ENCODE peak calls at places on chromosomes 13 and 19, in seven cellular contexts. One of them, this sample, is unnamed.

GRCh38 chr19:38452430-38453366 is 19.2 kb downstream of the RYR1 start:
- DNase-seq in foreskin keratinocyte: no peak
- DNase-seq in CD4-positive, alpha-beta T cell: no peak
- DNase-seq in OCI-LY7: peak
- DNase-seq in cardiac muscle cell: peak
- DNase-seq in tibial artery: no peak
- DNase-seq in colonic mucosa: peak
- DNase-seq in this sample: no peak

GRCh38 chr19:51317381-51317780 is 5.9 kb downstream of the IGLON5 start:
- DNase-seq in foreskin keratinocyte: no peak
- DNase-seq in CD4-positive, alpha-beta T cell: no peak
- DNase-seq in OCI-LY7: no peak
- DNase-seq in cardiac muscle cell: no peak
- DNase-seq in tibial artery: no peak
- DNase-seq in colonic mucosa: no peak
- DNase-seq in this sample: no peak

GRCh38 chr13:43425234-43425633 is 361.5 kb downstream of the ENOX1 start:
- DNase-seq in foreskin keratinocyte: no peak
- DNase-seq in CD4-positive, alpha-beta T cell: no peak
- DNase-seq in OCI-LY7: no peak
- DNase-seq in cardiac muscle cell: no peak
- DNase-seq in tibial artery: no peak
- DNase-seq in colonic mucosa: no peak
- DNase-seq in this sample: no peak

GRCh38 chr13:109145631-109146030 is 516.2 kb downstream of the MYO16 start:
- DNase-seq in foreskin keratinocyte: peak
- DNase-seq in CD4-positive, alpha-beta T cell: no peak
- DNase-seq in OCI-LY7: peak
- DNase-seq in cardiac muscle cell: peak
- DNase-seq in tibial artery: no peak
- DNase-seq in colonic mucosa: peak
- DNase-seq in this sample: peak

GRCh38 chr13:97659602-97660001 is 225.6 kb downstream of the RAP2A start:
- DNase-seq in foreskin keratinocyte: no peak
- DNase-seq in CD4-positive, alpha-beta T cell: no peak
- DNase-seq in OCI-LY7: no peak
- DNase-seq in cardiac muscle cell: peak
- DNase-seq in tibial artery: no peak
- DNase-seq in colonic mucosa: no peak
- DNase-seq in this sample: no peak

GRCh38 chr13:20904908-20905307 is 2.4 kb upstream of the XPO4 start:
- DNase-seq in foreskin keratinocyte: no peak
- DNase-seq in CD4-positive, alpha-beta T cell: no peak
- DNase-seq in OCI-LY7: no peak
- DNase-seq in cardiac muscle cell: no peak
- DNase-seq in tibial artery: no peak
- DNase-seq in colonic mucosa: no peak
- DNase-seq in this sample: no peak

GRCh38 chr13:21676611-21677021 is 5.7 kb downstream of the FGF9 start:
- DNase-seq in foreskin keratinocyte: no peak
- DNase-seq in CD4-positive, alpha-beta T cell: no peak
- DNase-seq in OCI-LY7: peak
- DNase-seq in cardiac muscle cell: peak
- DNase-seq in tibial artery: no peak
- DNase-seq in colonic mucosa: peak
- DNase-seq in this sample: no peak

GRCh38 chr19:48196321-48196761 is 25.9 kb downstream of the ZSWIM9 start:
- DNase-seq in foreskin keratinocyte: no peak
- DNase-seq in CD4-positive, alpha-beta T cell: no peak
- DNase-seq in OCI-LY7: no peak
- DNase-seq in cardiac muscle cell: no peak
- DNase-seq in tibial artery: no peak
- DNase-seq in colonic mucosa: no peak
- DNase-seq in this sample: no peak

GRCh38 chr13:47908200-47908902 is 92.7 kb downstream of the SUCLA2 start:
- DNase-seq in foreskin keratinocyte: peak
- DNase-seq in CD4-positive, alpha-beta T cell: no peak
- DNase-seq in OCI-LY7: no peak
- DNase-seq in cardiac muscle cell: no peak
- DNase-seq in tibial artery: no peak
- DNase-seq in colonic mucosa: no peak
- DNase-seq in this sample: peak

GRCh38 chr13:40193290-40194203 is 472.9 kb downstream of the FOXO1 start:
- DNase-seq in foreskin keratinocyte: no peak
- DNase-seq in CD4-positive, alpha-beta T cell: no peak
- DNase-seq in OCI-LY7: no peak
- DNase-seq in cardiac muscle cell: no peak
- DNase-seq in tibial artery: peak
- DNase-seq in colonic mucosa: no peak
- DNase-seq in this sample: no peak

GRCh38 chr19:46621191-46622117 is 3.4 kb downstream of the PTGIR start:
- DNase-seq in foreskin keratinocyte: no peak
- DNase-seq in CD4-positive, alpha-beta T cell: no peak
- DNase-seq in OCI-LY7: no peak
- DNase-seq in cardiac muscle cell: no peak
- DNase-seq in tibial artery: peak
- DNase-seq in colonic mucosa: no peak
- DNase-seq in this sample: no peak

GRCh38 chr19:1945899-1946298 is 4.9 kb downstream of the CSNK1G2 start:
- DNase-seq in foreskin keratinocyte: no peak
- DNase-seq in CD4-positive, alpha-beta T cell: no peak
- DNase-seq in OCI-LY7: peak
- DNase-seq in cardiac muscle cell: peak
- DNase-seq in tibial artery: no peak
- DNase-seq in colonic mucosa: peak
- DNase-seq in this sample: peak

GRCh38 chr19:49114630-49115363 is 627 bp downstream of the LIN7B start:
- DNase-seq in foreskin keratinocyte: no peak
- DNase-seq in CD4-positive, alpha-beta T cell: peak
- DNase-seq in OCI-LY7: peak
- DNase-seq in cardiac muscle cell: peak
- DNase-seq in tibial artery: peak
- DNase-seq in colonic mucosa: peak
- DNase-seq in this sample: no peak

GRCh38 chr13:107124730-107125129 is 556.8 kb upstream of the ARGLU1 start:
- DNase-seq in foreskin keratinocyte: no peak
- DNase-seq in CD4-positive, alpha-beta T cell: no peak
- DNase-seq in OCI-LY7: no peak
- DNase-seq in cardiac muscle cell: no peak
- DNase-seq in tibial artery: no peak
- DNase-seq in colonic mucosa: no peak
- DNase-seq in this sample: no peak

GRCh38 chr19:20928371-20928770 is 5.3 kb downstream of the ZNF85 start:
- DNase-seq in foreskin keratinocyte: peak
- DNase-seq in CD4-positive, alpha-beta T cell: no peak
- DNase-seq in OCI-LY7: no peak
- DNase-seq in cardiac muscle cell: no peak
- DNase-seq in tibial artery: no peak
- DNase-seq in colonic mucosa: no peak
- DNase-seq in this sample: no peak

GRCh38 chr13:68099616-68100015 is 869.5 kb upstream of the PCDH9 start:
- DNase-seq in foreskin keratinocyte: peak
- DNase-seq in CD4-positive, alpha-beta T cell: no peak
- DNase-seq in OCI-LY7: no peak
- DNase-seq in cardiac muscle cell: no peak
- DNase-seq in tibial artery: no peak
- DNase-seq in colonic mucosa: no peak
- DNase-seq in this sample: peak

GRCh38 chr19:47444388-47444821 is 25.1 kb upstream of the MEIS3 start:
- DNase-seq in foreskin keratinocyte: no peak
- DNase-seq in CD4-positive, alpha-beta T cell: peak
- DNase-seq in OCI-LY7: no peak
- DNase-seq in cardiac muscle cell: peak
- DNase-seq in tibial artery: no peak
- DNase-seq in colonic mucosa: no peak
- DNase-seq in this sample: no peak

GRCh38 chr13:41552031-41552430 is 94.7 kb downstream of the RGCC start:
- DNase-seq in foreskin keratinocyte: no peak
- DNase-seq in CD4-positive, alpha-beta T cell: no peak
- DNase-seq in OCI-LY7: no peak
- DNase-seq in cardiac muscle cell: no peak
- DNase-seq in tibial artery: no peak
- DNase-seq in colonic mucosa: no peak
- DNase-seq in this sample: no peak

GRCh38 chr13:27455331-27455855 is 5.0 kb upstream of the MTIF3 start:
- DNase-seq in foreskin keratinocyte: no peak
- DNase-seq in CD4-positive, alpha-beta T cell: no peak
- DNase-seq in OCI-LY7: peak
- DNase-seq in cardiac muscle cell: no peak
- DNase-seq in tibial artery: no peak
- DNase-seq in colonic mucosa: no peak
- DNase-seq in this sample: no peak

GRCh38 chr13:40087021-40088002 is 431.9 kb downstream of the COG6 start:
- DNase-seq in foreskin keratinocyte: no peak
- DNase-seq in CD4-positive, alpha-beta T cell: no peak
- DNase-seq in OCI-LY7: no peak
- DNase-seq in cardiac muscle cell: no peak
- DNase-seq in tibial artery: no peak
- DNase-seq in colonic mucosa: no peak
- DNase-seq in this sample: no peak

GRCh38 chr19:49150106-49150943 is 4.9 kb downstream of the HRC start:
- DNase-seq in foreskin keratinocyte: peak
- DNase-seq in CD4-positive, alpha-beta T cell: peak
- DNase-seq in OCI-LY7: peak
- DNase-seq in cardiac muscle cell: peak
- DNase-seq in tibial artery: peak
- DNase-seq in colonic mucosa: peak
- DNase-seq in this sample: peak

GRCh38 chr19:42129399-42130253 is 2.6 kb downstream of the POU2F2 start:
- DNase-seq in foreskin keratinocyte: peak
- DNase-seq in CD4-positive, alpha-beta T cell: no peak
- DNase-seq in OCI-LY7: peak
- DNase-seq in cardiac muscle cell: no peak
- DNase-seq in tibial artery: peak
- DNase-seq in colonic mucosa: peak
- DNase-seq in this sample: peak

GRCh38 chr19:18853755-18854427 is 22.1 kb downstream of the UPF1 start:
- DNase-seq in foreskin keratinocyte: no peak
- DNase-seq in CD4-positive, alpha-beta T cell: no peak
- DNase-seq in OCI-LY7: no peak
- DNase-seq in cardiac muscle cell: no peak
- DNase-seq in tibial artery: no peak
- DNase-seq in colonic mucosa: no peak
- DNase-seq in this sample: no peak

GRCh38 chr13:45339867-45340266 is 1.1 kb downstream of the TPT1 start:
- DNase-seq in foreskin keratinocyte: no peak
- DNase-seq in CD4-positive, alpha-beta T cell: no peak
- DNase-seq in OCI-LY7: no peak
- DNase-seq in cardiac muscle cell: no peak
- DNase-seq in tibial artery: no peak
- DNase-seq in colonic mucosa: no peak
- DNase-seq in this sample: no peak

GRCh38 chr13:88979465-88980180 is 1308.5 kb downstream of the SLITRK5 start:
- DNase-seq in foreskin keratinocyte: peak
- DNase-seq in CD4-positive, alpha-beta T cell: no peak
- DNase-seq in OCI-LY7: no peak
- DNase-seq in cardiac muscle cell: peak
- DNase-seq in tibial artery: no peak
- DNase-seq in colonic mucosa: no peak
- DNase-seq in this sample: no peak
- TF ChIP-seq CTCF in foreskin keratinocyte: peak
- TF ChIP-seq CTCF in CD4-positive, alpha-beta T cell: no peak
- TF ChIP-seq CTCF in OCI-LY7: peak
- TF ChIP-seq CTCF in cardiac muscle cell: no peak
- TF ChIP-seq CTCF in tibial artery: no peak
- TF ChIP-seq CTCF in colonic mucosa: no peak
- TF ChIP-seq CTCF in this sample: no peak

GRCh38 chr19:17404621-17405249 is 695 bp downstream of the BST2 start:
- DNase-seq in foreskin keratinocyte: no peak
- DNase-seq in CD4-positive, alpha-beta T cell: no peak
- DNase-seq in OCI-LY7: no peak
- DNase-seq in cardiac muscle cell: no peak
- DNase-seq in tibial artery: no peak
- DNase-seq in colonic mucosa: no peak
- DNase-seq in this sample: no peak
- H3K27ac ChIP-seq in foreskin keratinocyte: no peak
- H3K27ac ChIP-seq in CD4-positive, alpha-beta T cell: peak
- H3K27ac ChIP-seq in OCI-LY7: peak
- H3K27ac ChIP-seq in cardiac muscle cell: peak
- H3K27ac ChIP-seq in tibial artery: peak
- H3K27ac ChIP-seq in colonic mucosa: peak
- H3K27ac ChIP-seq in this sample: peak

DNA sequence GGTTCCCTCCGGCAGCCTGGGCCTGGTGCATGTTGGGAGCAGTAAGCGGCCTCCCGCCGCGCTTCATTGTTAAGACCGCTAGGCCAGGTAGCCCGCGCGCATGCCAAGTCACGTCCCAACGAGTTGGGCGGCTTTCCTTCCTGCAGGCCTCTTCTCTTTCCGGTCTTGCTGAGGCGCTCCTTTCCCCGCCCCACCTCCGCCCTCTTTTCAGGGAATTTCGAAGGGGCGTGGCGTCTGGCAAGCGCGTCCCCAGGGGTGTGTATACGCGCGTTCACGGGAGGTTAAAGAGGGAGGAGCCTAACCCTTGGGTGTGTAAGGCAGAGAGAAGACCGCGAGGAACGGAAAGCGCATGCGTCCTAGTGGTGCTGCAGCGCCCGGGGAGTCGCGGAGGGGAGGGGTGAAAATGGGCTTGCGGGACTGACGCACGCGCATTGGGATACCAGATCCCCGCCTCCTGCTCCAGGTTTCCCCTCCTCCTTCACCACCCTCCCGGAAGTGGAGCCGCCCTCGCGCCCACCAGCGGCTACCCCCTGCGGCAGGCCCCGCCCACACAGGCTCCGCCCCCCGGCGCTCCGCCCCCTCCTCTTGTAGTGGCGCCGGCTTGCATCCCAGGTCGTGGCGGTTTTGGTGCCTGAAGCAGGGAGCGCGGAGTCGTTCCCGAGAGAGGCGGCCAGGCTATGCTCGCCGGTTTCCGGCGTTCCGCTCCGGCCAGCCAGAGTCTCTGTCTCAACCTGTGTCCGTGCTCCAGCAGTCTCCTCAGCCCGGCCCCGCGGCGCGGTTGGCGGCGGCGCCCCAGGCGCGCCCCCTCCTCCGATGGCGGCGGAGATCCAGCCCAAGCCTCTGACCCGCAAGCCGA is at the start of gene WDFY2:
- DNase-seq in foreskin keratinocyte: peak
- DNase-seq in CD4-positive, alpha-beta T cell: peak
- DNase-seq in OCI-LY7: peak
- DNase-seq in cardiac muscle cell: peak
- DNase-seq in tibial artery: peak
- DNase-seq in colonic mucosa: peak
- DNase-seq in this sample: peak
- TF ChIP-seq CTCF in foreskin keratinocyte: peak
- TF ChIP-seq CTCF in CD4-positive, alpha-beta T cell: no peak
- TF ChIP-seq CTCF in OCI-LY7: peak
- TF ChIP-seq CTCF in cardiac muscle cell: no peak
- TF ChIP-seq CTCF in tibial artery: peak
- TF ChIP-seq CTCF in colonic mucosa: no peak
- TF ChIP-seq CTCF in this sample: no peak

DNA sequence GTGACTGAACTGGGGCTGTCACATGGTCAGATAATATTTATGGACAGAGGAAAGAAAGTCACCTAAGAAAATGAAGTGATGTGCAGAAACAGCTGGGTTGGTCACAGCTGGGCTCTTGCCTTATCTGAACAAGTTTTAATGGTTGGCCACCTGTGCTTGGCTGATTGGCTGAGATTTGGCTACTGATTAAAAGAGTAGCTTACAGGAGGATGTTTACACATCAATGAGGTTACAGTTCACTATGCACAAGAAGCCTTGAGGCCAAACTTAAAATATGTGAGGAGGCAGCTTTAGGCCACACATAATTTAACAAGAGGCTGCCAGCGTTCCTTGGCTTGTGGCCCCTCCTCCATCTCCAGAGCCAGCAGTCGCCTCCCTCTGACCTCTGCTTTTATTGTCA is 99.2 kb upstream of the C1QTNF9B start:
- DNase-seq in foreskin keratinocyte: no peak
- DNase-seq in CD4-positive, alpha-beta T cell: no peak
- DNase-seq in OCI-LY7: no peak
- DNase-seq in cardiac muscle cell: no peak
- DNase-seq in tibial artery: no peak
- DNase-seq in colonic mucosa: no peak
- DNase-seq in this sample: no peak
- H3K27ac ChIP-seq in foreskin keratinocyte: no peak
- H3K27ac ChIP-seq in CD4-positive, alpha-beta T cell: no peak
- H3K27ac ChIP-seq in OCI-LY7: no peak
- H3K27ac ChIP-seq in cardiac muscle cell: no peak
- H3K27ac ChIP-seq in tibial artery: no peak
- H3K27ac ChIP-seq in colonic mucosa: no peak
- H3K27ac ChIP-seq in this sample: no peak